ENCODE peak calls at places on chromosomes 3 and 15, in four cellular contexts. C is CD8-positive, alpha-beta memory T cell; B is BE2C; Z is Panc1. E is an unnamed sample.

GRCh38 chr15:28132524-28133275 is 33.6 kb upstream of the OCA2 start:
- DNase-seq in C (no peak), Z (no peak), B (no peak), E (no peak)

GRCh38 chr3:159821148-159821547 is 167.5 kb upstream of the IL12A start:
- DNase-seq in C (no peak), Z (no peak), B (no peak), E (no peak)

GRCh38 chr15:50148362-50148963 is 29.4 kb upstream of the ATP8B4 start:
- DNase-seq in B (peak; percentile 35), C (no peak), Z (peak; percentile 43), E (peak; percentile 37)

GRCh38 chr15:61047783-61048182 is 181.3 kb downstream of the RORA start:
- DNase-seq in Z (no peak), C (no peak), B (no peak), E (no peak)

GRCh38 chr3:188595890-188596376 is 442.0 kb downstream of the LPP start:
- DNase-seq in Z (no peak), C (no peak), B (no peak), E (peak; percentile 39)

GRCh38 chr3:146883292-146883691 is 278.1 kb upstream of the PLSCR5 start:
- DNase-seq in C (no peak), B (no peak), Z (no peak), E (no peak)

GRCh38 chr3:52507359-52507758 is 12.2 kb downstream of the STAB1 start:
- DNase-seq in B (no peak), Z (no peak), C (no peak), E (no peak)

GRCh38 chr3:174162550-174162949 is 696.6 kb upstream of the NAALADL2 start:
- DNase-seq in B (no peak), C (no peak), Z (no peak), E (no peak)

GRCh38 chr3:26279091-26279490 is 343.5 kb upstream of the LRRC3B start:
- DNase-seq in Z (no peak), C (no peak), B (no peak), E (no peak)

GRCh38 chr3:13507791-13508339 is 27.8 kb downstream of the HDAC11 start:
- DNase-seq in B (peak; percentile 48), C (no peak), Z (no peak), E (no peak)

GRCh38 chr3:16810593-16811367 is 74.0 kb upstream of the PLCL2 start:
- DNase-seq in B (no peak), C (no peak), Z (no peak), E (no peak)

GRCh38 chr3:193620650-193621049 is 27.6 kb downstream of the OPA1 start:
- DNase-seq in C (no peak), B (no peak), Z (no peak), E (no peak)

GRCh38 chr3:27467545-27467944 is 16.6 kb downstream of the SLC4A7 start:
- DNase-seq in B (no peak), Z (no peak), C (no peak), E (no peak)

GRCh38 chr3:190902292-190902691 is 39.8 kb upstream of the GMNC start:
- DNase-seq in B (no peak), C (no peak), Z (no peak), E (no peak)

GRCh38 chr3:136276049-136276755 is 26.1 kb downstream of the PCCB start:
- DNase-seq in Z (no peak), C (no peak), B (no peak), E (no peak)

GRCh38 chr15:70597056-70597603 is 166.2 kb downstream of the UACA start:
- DNase-seq in C (no peak), B (no peak), Z (no peak), E (no peak)

GRCh38 chr15:57153140-57153539 is 223.2 kb upstream of the CGNL1 start:
- DNase-seq in C (no peak), Z (no peak), B (no peak), E (no peak)

GRCh38 chr15:87354661-87355410 is 901.7 kb downstream of the NTRK3 start:
- DNase-seq in C (no peak), B (no peak), Z (no peak), E (no peak)

GRCh38 chr3:144777941-144778340 is 806.3 kb downstream of the DIPK2A start:
- DNase-seq in B (no peak), C (no peak), Z (no peak), E (no peak)

GRCh38 chr3:172869356-172869755 is 118.8 kb downstream of the ECT2 start:
- DNase-seq in C (no peak), Z (no peak), B (no peak), E (no peak)

GRCh38 chr3:154081305-154081704 is 39.9 kb upstream of the ARHGEF26 start:
- DNase-seq in B (no peak), C (no peak), Z (no peak), E (no peak)

GRCh38 chr3:44962606-44963393 is 13.2 kb downstream of the ZDHHC3 start:
- DNase-seq in C (no peak), Z (no peak), B (no peak), E (no peak)

GRCh38 chr3:154125378-154126030 is 4.3 kb downstream of the ARHGEF26 start:
- DNase-seq in Z (no peak), C (no peak), B (no peak), E (no peak)

GRCh38 chr3:108416111-108416869 is 94.1 kb downstream of the MYH15 start:
- DNase-seq in C (no peak), B (no peak), Z (no peak), E (no peak)

GRCh38 chr3:101861212-101861977 is 12.1 kb downstream of the NFKBIZ start:
- DNase-seq in C (no peak), B (no peak), Z (no peak), E (no peak)

GRCh38 chr3:150242220-150242938 is 165.7 kb upstream of the TSC22D2 start:
- DNase-seq in Z (no peak), C (no peak), B (no peak), E (peak; percentile 59)

GRCh38 chr3:71011565-71012287 is 571.8 kb downstream of the FOXP1 start:
- DNase-seq in Z (no peak), C (no peak), B (no peak), E (no peak)

GRCh38 chr3:133097214-133097613 is 59.0 kb downstream of the TMEM108 start:
- DNase-seq in C (no peak), B (peak; percentile 39), Z (no peak), E (no peak)

GRCh38 chr3:43162573-43163084 is 56.8 kb upstream of the POMGNT2 start:
- DNase-seq in C (peak; percentile 31), B (no peak), Z (no peak), E (no peak)

GRCh38 chr3:197031315-197032285 is 2.0 kb upstream of the MELTF start:
- DNase-seq in C (no peak), B (peak; percentile 84), Z (peak; percentile 82), E (peak; percentile 92)

GRCh38 chr3:114762144-114762543 is 384.9 kb downstream of the ZBTB20 start:
- DNase-seq in Z (no peak), B (no peak), C (no peak), E (no peak)

GRCh38 chr3:114756506-114757279 is 390.4 kb downstream of the ZBTB20 start:
- DNase-seq in Z (no peak), C (no peak), B (no peak), E (no peak)

GRCh38 chr3:114760679-114761078 is 386.4 kb downstream of the ZBTB20 start:
- DNase-seq in Z (no peak), B (no peak), C (no peak), E (no peak)

GRCh38 chr3:114764056-114764492 is 383.0 kb downstream of the ZBTB20 start:
- DNase-seq in Z (no peak), B (no peak), C (no peak), E (no peak)

GRCh38 chr3:114758828-114759709 is 388.0 kb downstream of the ZBTB20 start:
- DNase-seq in C (no peak), Z (no peak), B (no peak), E (peak; percentile 26)
- H3K4me3 ChIP-seq in C (no peak overlapping the region), Z (no peak overlapping the region), B (no peak overlapping the region), E (peak overlapping the region; percentile 48)

DNA sequence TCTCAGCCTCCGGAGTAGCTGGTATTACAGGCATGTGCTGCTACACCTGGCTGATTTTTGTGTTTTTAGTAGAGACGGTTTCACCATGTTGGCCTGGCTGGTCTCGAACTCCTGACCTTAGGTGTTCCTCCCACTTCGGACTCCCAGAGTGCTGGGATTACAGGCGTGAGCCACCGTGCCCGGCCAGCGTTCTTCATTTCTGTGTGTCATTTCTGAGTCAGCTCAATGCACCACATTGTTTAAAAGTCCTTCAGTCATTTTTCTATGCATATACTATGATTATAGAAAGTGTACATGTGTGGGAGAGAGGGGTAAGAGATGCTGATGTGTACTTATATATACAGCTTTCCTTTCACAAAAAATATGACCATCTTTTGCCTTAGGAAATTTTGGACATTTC is 2.1 kb downstream of the QTRT2 start:
- DNase-seq in B (no peak), Z (no peak), C (no peak), E (no peak)
- H3K4me3 ChIP-seq in B (no peak overlapping the region), Z (peak overlapping the region; percentile 1), C (no peak overlapping the region), E (no peak overlapping the region)

GRCh38 chr3:67001086-67001861 is 3.2 kb downstream of the KBTBD8 start:
- DNase-seq in Z (no peak), B (no peak), C (no peak), E (no peak)
- H3K4me3 ChIP-seq in Z (no peak overlapping the region), B (no peak overlapping the region), C (no peak overlapping the region), E (no peak overlapping the region)

GRCh38 chr3:105948108-105948507 is 79.3 kb upstream of the CBLB start:
- DNase-seq in C (no peak), B (no peak), Z (no peak), E (no peak)

GRCh38 chr3:105938826-105939225 is 70.0 kb upstream of the CBLB start:
- DNase-seq in Z (no peak), C (no peak), B (no peak), E (no peak)

GRCh38 chr3:105944721-105945120 is 75.9 kb upstream of the CBLB start:
- DNase-seq in Z (peak; percentile 30), B (no peak), C (no peak), E (peak; percentile 29)

GRCh38 chr3:105944281-105944680 is 75.5 kb upstream of the CBLB start:
- DNase-seq in C (no peak), B (no peak), Z (no peak), E (no peak)
- H3K4me3 ChIP-seq in C (no peak overlapping the region), B (no peak overlapping the region), Z (no peak overlapping the region), E (no peak overlapping the region)

GRCh38 chr15:77821188-77821958 is 188.7 kb upstream of the LINGO1 start:
- DNase-seq in Z (peak; percentile 43), C (no peak), B (peak; percentile 85), E (peak; percentile 18)

GRCh38 chr15:77823736-77824135 is 191.0 kb upstream of the LINGO1 start:
- DNase-seq in B (no peak), Z (no peak), C (no peak), E (no peak)

GRCh38 chr15:77821959-77822256 is 189.2 kb upstream of the LINGO1 start:
- DNase-seq in Z (no peak), C (no peak), B (no peak), E (no peak)

GRCh38 chr15:77824361-77824985 is 191.8 kb upstream of the LINGO1 start:
- DNase-seq in Z (no peak), C (no peak), B (peak; percentile 2), E (no peak)

DNA sequence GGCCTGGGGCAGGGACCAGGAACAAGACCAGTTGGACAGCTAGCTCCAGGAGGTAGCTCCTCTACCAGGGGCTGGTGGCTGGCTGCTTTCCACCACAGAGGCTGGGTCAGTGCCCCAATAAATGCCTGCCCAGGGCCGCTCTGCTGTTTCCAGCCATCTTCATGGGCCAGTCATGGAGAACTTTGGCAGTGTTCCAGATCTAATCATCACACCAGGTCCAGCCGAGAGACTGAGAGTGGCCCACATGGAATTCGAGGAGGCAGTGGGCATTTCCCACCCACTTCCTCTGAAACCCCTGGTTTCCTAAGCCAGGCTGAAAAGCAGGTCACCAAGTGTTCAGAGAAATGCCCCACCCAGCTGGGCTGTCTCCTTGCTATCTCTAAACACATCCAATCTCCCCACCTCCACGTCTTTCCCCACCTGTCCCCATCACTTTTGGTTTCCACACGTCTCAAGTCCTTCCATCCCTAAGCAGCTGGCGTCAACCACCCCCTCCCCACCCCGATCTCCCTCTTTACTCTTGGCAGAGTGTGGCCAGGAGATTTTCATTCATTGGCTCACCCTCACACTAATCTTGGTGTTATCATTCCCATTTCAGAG is 190.0 kb upstream of the LINGO1 start:
- DNase-seq in Z (no peak), C (no peak), B (peak; percentile 29), E (no peak)
- H3K4me3 ChIP-seq in Z (no peak overlapping the region), C (no peak overlapping the region), B (no peak overlapping the region), E (no peak overlapping the region)

E was measured in AG04450.